ENCODE peak calls at places on chromosomes 2 and 18, in eight cellular contexts. One of them, this sample, is unnamed.

GRCh38 chr2:175432021-175432420 is 250.5 kb upstream of the ATP5MC3 start:
- DNase-seq in transverse colon: no peak
- DNase-seq in AG09309: no peak
- DNase-seq in heart left ventricle: no peak
- DNase-seq in foreskin fibroblast: no peak
- DNase-seq in cardiac muscle cell: no peak
- DNase-seq in CD8-positive, alpha-beta T cell: no peak
- DNase-seq in SK-N-SH: no peak
- DNase-seq in this sample: no peak

GRCh38 chr18:69982417-69982816 is 34.7 kb upstream of the CD226 start:
- DNase-seq in transverse colon: no peak
- DNase-seq in AG09309: no peak
- DNase-seq in heart left ventricle: no peak
- DNase-seq in foreskin fibroblast: no peak
- DNase-seq in cardiac muscle cell: no peak
- DNase-seq in CD8-positive, alpha-beta T cell: no peak
- DNase-seq in SK-N-SH: no peak
- DNase-seq in this sample: no peak

GRCh38 chr2:230128943-230129342 is 60.2 kb upstream of the SLC16A14 start:
- DNase-seq in transverse colon: peak; percentile 19
- DNase-seq in AG09309: peak; percentile 34
- DNase-seq in heart left ventricle: no peak
- DNase-seq in foreskin fibroblast: peak; percentile 67
- DNase-seq in cardiac muscle cell: peak; percentile 36
- DNase-seq in CD8-positive, alpha-beta T cell: no peak
- DNase-seq in SK-N-SH: no peak
- DNase-seq in this sample: peak; percentile 67

GRCh38 chr2:209425082-209426071 is 1.5 kb downstream of the MAP2 start:
- DNase-seq in transverse colon: no peak
- DNase-seq in AG09309: no peak
- DNase-seq in heart left ventricle: no peak
- DNase-seq in foreskin fibroblast: no peak
- DNase-seq in cardiac muscle cell: peak; percentile 64
- DNase-seq in CD8-positive, alpha-beta T cell: no peak
- DNase-seq in SK-N-SH: peak; percentile 50
- DNase-seq in this sample: peak; percentile 37

GRCh38 chr2:229714080-229714735 is at the start of gene DNER:
- DNase-seq in transverse colon: peak; percentile 20
- DNase-seq in AG09309: no peak
- DNase-seq in heart left ventricle: no peak
- DNase-seq in foreskin fibroblast: no peak
- DNase-seq in cardiac muscle cell: no peak
- DNase-seq in CD8-positive, alpha-beta T cell: no peak
- DNase-seq in SK-N-SH: peak; percentile 94
- DNase-seq in this sample: no peak

GRCh38 chr2:189782221-189782671 is 1.9 kb downstream of the ORMDL1 start:
- DNase-seq in transverse colon: no peak
- DNase-seq in AG09309: peak; percentile 33
- DNase-seq in heart left ventricle: no peak
- DNase-seq in foreskin fibroblast: no peak
- DNase-seq in cardiac muscle cell: peak; percentile 43
- DNase-seq in CD8-positive, alpha-beta T cell: no peak
- DNase-seq in SK-N-SH: no peak
- DNase-seq in this sample: no peak

GRCh38 chr2:96859338-96859649 is 1.5 kb upstream of the ANKRD39 start:
- DNase-seq in transverse colon: no peak
- DNase-seq in AG09309: no peak
- DNase-seq in heart left ventricle: peak; percentile 88
- DNase-seq in foreskin fibroblast: no peak
- DNase-seq in cardiac muscle cell: no peak
- DNase-seq in CD8-positive, alpha-beta T cell: no peak
- DNase-seq in SK-N-SH: no peak
- DNase-seq in this sample: no peak

GRCh38 chr2:15128846-15129245 is 432.3 kb downstream of the NBAS start:
- DNase-seq in transverse colon: no peak
- DNase-seq in AG09309: no peak
- DNase-seq in heart left ventricle: no peak
- DNase-seq in foreskin fibroblast: no peak
- DNase-seq in cardiac muscle cell: no peak
- DNase-seq in CD8-positive, alpha-beta T cell: no peak
- DNase-seq in SK-N-SH: no peak
- DNase-seq in this sample: no peak

GRCh38 chr2:173232956-173233744 is 121.5 kb upstream of the CDCA7 start:
- DNase-seq in transverse colon: no peak
- DNase-seq in AG09309: no peak
- DNase-seq in heart left ventricle: no peak
- DNase-seq in foreskin fibroblast: peak; percentile 6
- DNase-seq in cardiac muscle cell: peak; percentile 45
- DNase-seq in CD8-positive, alpha-beta T cell: no peak
- DNase-seq in SK-N-SH: no peak
- DNase-seq in this sample: no peak

GRCh38 chr2:209772316-209772715 is 684 bp downstream of the UNC80 start:
- DNase-seq in transverse colon: no peak
- DNase-seq in AG09309: no peak
- DNase-seq in heart left ventricle: no peak
- DNase-seq in foreskin fibroblast: no peak
- DNase-seq in cardiac muscle cell: no peak
- DNase-seq in CD8-positive, alpha-beta T cell: no peak
- DNase-seq in SK-N-SH: peak; percentile 82
- DNase-seq in this sample: no peak

GRCh38 chr18:33579868-33580205 is 1.8 kb downstream of the ASXL3 start:
- DNase-seq in transverse colon: no peak
- DNase-seq in AG09309: no peak
- DNase-seq in heart left ventricle: no peak
- DNase-seq in foreskin fibroblast: no peak
- DNase-seq in cardiac muscle cell: no peak
- DNase-seq in CD8-positive, alpha-beta T cell: no peak
- DNase-seq in SK-N-SH: no peak
- DNase-seq in this sample: no peak

DNA sequence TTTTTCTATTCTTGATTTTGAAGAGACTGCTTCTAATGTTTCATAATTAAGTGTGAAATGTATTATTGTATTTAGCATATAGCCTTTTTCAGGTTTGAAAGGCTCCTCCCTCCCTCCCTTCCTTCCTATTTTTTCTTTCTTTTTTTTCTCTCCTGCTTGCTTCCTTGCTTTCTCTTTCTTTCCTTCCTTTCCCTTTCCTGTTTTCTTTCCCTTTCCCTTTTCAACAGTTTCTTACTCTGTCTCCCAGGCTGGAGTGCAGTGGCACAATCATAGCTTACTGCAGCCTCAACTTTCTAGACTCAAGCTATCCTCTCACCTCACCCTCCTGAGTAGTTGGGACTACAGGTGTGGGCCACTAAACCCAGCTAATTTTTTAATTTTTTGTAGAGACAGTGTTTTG is 44.6 kb downstream of the RMDN2 start:
- DNase-seq in transverse colon: no peak
- DNase-seq in AG09309: no peak
- DNase-seq in heart left ventricle: no peak
- DNase-seq in foreskin fibroblast: no peak
- DNase-seq in cardiac muscle cell: no peak
- DNase-seq in CD8-positive, alpha-beta T cell: no peak
- DNase-seq in SK-N-SH: no peak
- DNase-seq in this sample: no peak
- H3K4me3 ChIP-seq in transverse colon: no peak overlapping the region
- H3K4me3 ChIP-seq in AG09309: no peak overlapping the region
- H3K4me3 ChIP-seq in heart left ventricle: no peak overlapping the region
- H3K4me3 ChIP-seq in foreskin fibroblast: no peak overlapping the region
- H3K4me3 ChIP-seq in cardiac muscle cell: no peak overlapping the region
- H3K4me3 ChIP-seq in CD8-positive, alpha-beta T cell: no peak overlapping the region
- H3K4me3 ChIP-seq in SK-N-SH: no peak overlapping the region
- H3K4me3 ChIP-seq in this sample: no peak overlapping the region

DNA sequence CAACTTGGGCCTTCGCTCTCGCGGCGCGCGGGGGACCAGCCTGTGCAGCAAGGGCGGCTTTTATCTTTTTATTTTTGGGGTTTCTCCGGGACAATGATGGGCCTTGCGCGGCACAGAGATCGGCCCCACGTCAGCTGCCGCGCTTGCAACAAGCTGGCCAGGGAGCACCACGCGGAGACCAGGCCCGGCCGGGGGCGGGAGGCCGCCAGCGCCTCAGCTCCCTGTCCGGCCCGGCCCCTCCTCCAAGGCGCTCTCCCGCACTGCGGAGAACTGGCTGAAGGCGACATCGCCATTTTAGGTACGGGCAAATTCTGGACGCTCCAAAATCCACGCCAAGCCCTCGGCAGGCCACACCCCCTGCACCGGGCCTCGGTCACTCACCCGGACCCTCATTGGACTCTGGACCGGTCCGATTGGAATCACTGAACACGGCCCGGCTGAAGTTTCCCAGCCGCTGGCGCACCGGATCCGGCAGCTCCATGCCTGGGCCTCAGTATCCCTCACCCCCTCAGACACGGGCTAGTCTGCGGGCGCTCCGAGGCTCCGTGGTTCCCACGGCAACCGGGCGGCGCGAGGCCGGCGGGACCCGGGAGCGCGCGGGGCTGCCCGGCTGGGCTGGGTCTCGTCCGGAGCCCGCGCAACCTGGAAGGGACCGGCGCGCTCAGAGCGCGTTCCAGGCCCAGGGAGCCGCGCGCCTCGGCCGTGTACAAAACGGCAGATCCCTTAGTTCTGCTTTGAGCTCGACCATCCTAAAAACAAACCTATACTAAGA is at the start of gene TMEM17:
- DNase-seq in transverse colon: peak; percentile 87
- DNase-seq in AG09309: peak; percentile 57
- DNase-seq in heart left ventricle: peak; percentile 96
- DNase-seq in foreskin fibroblast: peak; percentile 91
- DNase-seq in cardiac muscle cell: peak; percentile 97
- DNase-seq in CD8-positive, alpha-beta T cell: no peak
- DNase-seq in SK-N-SH: peak; percentile 94
- DNase-seq in this sample: no peak
- TF ChIP-seq CTCF in transverse colon: no peak
- TF ChIP-seq CTCF in AG09309: no peak
- TF ChIP-seq CTCF in heart left ventricle: no peak
- TF ChIP-seq CTCF in foreskin fibroblast: no peak
- TF ChIP-seq CTCF in cardiac muscle cell: no peak
- TF ChIP-seq CTCF in CD8-positive, alpha-beta T cell: no peak
- TF ChIP-seq CTCF in SK-N-SH: no peak
- TF ChIP-seq CTCF in this sample: no peak

GRCh38 chr2:217934321-217935131 is 68.3 kb downstream of the TNS1 start:
- DNase-seq in transverse colon: peak; percentile 60
- DNase-seq in AG09309: peak; percentile 79
- DNase-seq in heart left ventricle: peak; percentile 72
- DNase-seq in foreskin fibroblast: peak; percentile 92
- DNase-seq in cardiac muscle cell: peak; percentile 86
- DNase-seq in CD8-positive, alpha-beta T cell: no peak
- DNase-seq in SK-N-SH: no peak
- DNase-seq in this sample: no peak
- H3K4me3 ChIP-seq in transverse colon: peak overlapping the region; percentile 7
- H3K4me3 ChIP-seq in AG09309: no peak overlapping the region
- H3K4me3 ChIP-seq in heart left ventricle: peak overlapping the region; percentile 16
- H3K4me3 ChIP-seq in foreskin fibroblast: no peak overlapping the region
- H3K4me3 ChIP-seq in cardiac muscle cell: no peak overlapping the region
- H3K4me3 ChIP-seq in CD8-positive, alpha-beta T cell: no peak overlapping the region
- H3K4me3 ChIP-seq in SK-N-SH: no peak overlapping the region
- H3K4me3 ChIP-seq in this sample: no peak overlapping the region

DNA sequence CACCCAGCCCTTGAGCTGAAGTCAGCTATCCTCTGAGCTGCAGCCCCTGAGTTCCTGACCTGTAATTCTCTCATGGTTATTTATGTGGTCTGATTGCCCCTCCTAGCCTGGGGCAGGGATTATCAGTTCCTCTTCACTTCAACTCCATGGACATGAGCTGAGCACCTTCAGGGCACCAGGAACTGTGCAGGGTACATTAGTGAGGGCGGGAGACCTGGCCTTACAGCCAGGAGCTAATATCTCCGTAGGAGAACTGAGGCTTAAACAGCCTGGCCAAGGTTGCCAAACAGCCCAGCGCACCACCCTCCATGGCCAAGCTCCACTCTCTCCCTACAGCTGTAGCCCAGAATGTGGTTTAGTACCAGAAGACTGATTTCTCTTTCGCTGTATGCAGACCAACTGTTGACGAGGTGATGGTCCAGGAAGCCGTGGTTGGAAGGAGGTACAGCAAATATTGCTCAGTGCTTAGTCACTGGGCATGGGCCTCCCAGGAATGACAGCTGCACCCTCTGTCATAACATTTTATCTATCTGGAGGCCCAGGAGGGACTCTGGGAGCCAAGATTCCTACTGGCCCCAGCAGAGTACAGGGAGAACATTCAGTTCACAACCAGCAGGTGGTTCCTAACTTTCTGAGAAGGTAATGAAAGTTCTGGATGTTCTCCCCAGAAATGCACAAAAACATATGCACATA is 228.7 kb upstream of the SIX2 start:
- DNase-seq in transverse colon: no peak
- DNase-seq in AG09309: peak; percentile 96
- DNase-seq in heart left ventricle: no peak
- DNase-seq in foreskin fibroblast: peak; percentile 97
- DNase-seq in cardiac muscle cell: peak; percentile 96
- DNase-seq in CD8-positive, alpha-beta T cell: no peak
- DNase-seq in SK-N-SH: no peak
- DNase-seq in this sample: no peak
- TF ChIP-seq CTCF in transverse colon: no peak
- TF ChIP-seq CTCF in AG09309: peak; percentile 45
- TF ChIP-seq CTCF in heart left ventricle: no peak
- TF ChIP-seq CTCF in foreskin fibroblast: peak; percentile 19
- TF ChIP-seq CTCF in cardiac muscle cell: peak; percentile 48
- TF ChIP-seq CTCF in CD8-positive, alpha-beta T cell: no peak
- TF ChIP-seq CTCF in SK-N-SH: peak; percentile 61
- TF ChIP-seq CTCF in this sample: no peak

GRCh38 chr2:196162586-196163180 is 8.7 kb downstream of the STK17B start:
- DNase-seq in transverse colon: no peak
- DNase-seq in AG09309: no peak
- DNase-seq in heart left ventricle: no peak
- DNase-seq in foreskin fibroblast: no peak
- DNase-seq in cardiac muscle cell: no peak
- DNase-seq in CD8-positive, alpha-beta T cell: no peak
- DNase-seq in SK-N-SH: no peak
- DNase-seq in this sample: no peak
- H3K4me3 ChIP-seq in transverse colon: no peak overlapping the region
- H3K4me3 ChIP-seq in AG09309: no peak overlapping the region
- H3K4me3 ChIP-seq in heart left ventricle: no peak overlapping the region
- H3K4me3 ChIP-seq in foreskin fibroblast: no peak overlapping the region
- H3K4me3 ChIP-seq in cardiac muscle cell: no peak overlapping the region
- H3K4me3 ChIP-seq in CD8-positive, alpha-beta T cell: peak overlapping the region; percentile 36
- H3K4me3 ChIP-seq in SK-N-SH: no peak overlapping the region
- H3K4me3 ChIP-seq in this sample: no peak overlapping the region

DNA sequence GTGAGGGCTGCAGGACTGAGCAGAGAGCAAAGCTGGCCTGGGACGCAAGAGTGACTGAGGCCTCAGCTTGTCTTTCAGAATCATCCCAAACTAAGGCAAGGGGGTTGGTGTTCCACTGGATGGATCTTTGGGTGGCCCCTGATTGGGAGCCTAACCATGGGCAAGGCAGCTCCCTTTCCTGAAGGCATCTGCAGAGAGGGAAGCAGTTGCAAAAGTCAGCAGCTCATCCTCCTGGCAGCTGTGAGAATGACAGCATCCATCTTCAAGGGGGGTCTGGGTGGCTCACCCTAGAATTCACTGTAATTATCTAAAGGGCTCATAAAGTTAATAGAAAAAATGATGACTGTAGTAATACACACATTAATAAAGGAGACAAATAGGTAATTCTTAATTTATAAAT is 46.5 kb upstream of the RAB31 start:
- DNase-seq in transverse colon: no peak
- DNase-seq in AG09309: no peak
- DNase-seq in heart left ventricle: no peak
- DNase-seq in foreskin fibroblast: no peak
- DNase-seq in cardiac muscle cell: peak; percentile 23
- DNase-seq in CD8-positive, alpha-beta T cell: no peak
- DNase-seq in SK-N-SH: peak; percentile 23
- DNase-seq in this sample: no peak
- TF ChIP-seq CTCF in transverse colon: no peak
- TF ChIP-seq CTCF in AG09309: peak; percentile 49
- TF ChIP-seq CTCF in heart left ventricle: no peak
- TF ChIP-seq CTCF in foreskin fibroblast: peak; percentile 47
- TF ChIP-seq CTCF in cardiac muscle cell: peak; percentile 25
- TF ChIP-seq CTCF in CD8-positive, alpha-beta T cell: no peak
- TF ChIP-seq CTCF in SK-N-SH: peak; percentile 56
- TF ChIP-seq CTCF in this sample: peak; percentile 8

This sample was measured in LNCaP clone FGC.